ENCODE peak calls at places on chromosomes 16 and 17, in ten cellular contexts. C is osteocyte, U is glutamatergic neuron, A is WTC11, V is progenitor cell of endocrine pancreas, Y is bronchial epithelial cell, O is WERI-Rb-1, L is H1, I is HFFc6, W is fibroblast of mammary gland. Z is an unnamed sample.

GRCh38 chr17:49993423-49994037 is 1.5 kb downstream of the DLX3 start:
- DNase-seq in O (peak), V (peak), L (peak), A (peak), I (no peak), U (no peak), C (no peak), Y (no peak), W (no peak), Z (no peak)

GRCh38 chr16:10876305-10876704 is 697 bp upstream of the CIITA start:
- DNase-seq in U (no peak), A (no peak), C (no peak), V (no peak), O (no peak), I (no peak), W (no peak), L (no peak), Y (no peak), Z (no peak)

GRCh38 chr17:50045154-50045553 is 10.8 kb upstream of the ITGA3 start:
- DNase-seq in V (no peak), U (no peak), Y (no peak), I (no peak), W (no peak), C (no peak), O (no peak), L (no peak), A (no peak), Z (no peak)

GRCh38 chr17:40854175-40854814 is 12.7 kb downstream of the KRT12 start:
- DNase-seq in Y (peak), L (no peak), W (peak), C (no peak), U (no peak), O (no peak), A (no peak), I (peak), V (no peak), Z (peak)

GRCh38 chr16:50303605-50304466 is 37.5 kb downstream of the ADCY7 start:
- DNase-seq in C (peak), V (no peak), I (no peak), A (no peak), L (peak), U (no peak), O (no peak), Y (no peak), W (no peak), Z (no peak)

GRCh38 chr17:45262516-45263476 is 902 bp upstream of the SPATA32 start:
- DNase-seq in C (no peak), O (no peak), I (no peak), L (peak), W (peak), V (no peak), A (no peak), Y (peak), U (no peak), Z (peak)

GRCh38 chr17:72900542-72900941 is 191.9 kb downstream of the SLC39A11 start:
- DNase-seq in W (no peak), U (no peak), V (no peak), L (no peak), O (no peak), A (no peak), C (no peak), I (no peak), Y (no peak), Z (no peak)

GRCh38 chr16:68000024-68000423 is 740 bp upstream of the DPEP2 start:
- DNase-seq in I (no peak), O (no peak), C (no peak), Y (no peak), A (no peak), W (no peak), L (no peak), U (no peak), V (no peak), Z (no peak)

GRCh38 chr17:58192612-58193011 is at the start of gene EPX:
- DNase-seq in W (no peak), L (no peak), C (no peak), A (no peak), U (no peak), I (no peak), O (no peak), V (no peak), Y (no peak), Z (no peak)

GRCh38 chr16:48272837-48273421 is 25.6 kb upstream of the ABCC11 start:
- DNase-seq in L (no peak), Y (no peak), U (no peak), I (no peak), W (no peak), V (no peak), A (no peak), C (no peak), O (no peak), Z (no peak)

GRCh38 chr17:39357978-39358377 is 43.4 kb downstream of the FBXL20 start:
- DNase-seq in U (no peak), L (no peak), C (no peak), A (no peak), V (no peak), W (no peak), Y (no peak), I (no peak), O (no peak), Z (no peak)

GRCh38 chr17:74020522-74020921 is 183.0 kb upstream of the RPL38 start:
- DNase-seq in U (no peak), W (no peak), I (no peak), A (no peak), V (no peak), L (no peak), Y (no peak), O (no peak), C (no peak), Z (no peak)

GRCh38 chr16:49961087-49961486 is 63.9 kb upstream of the CNEP1R1 start:
- DNase-seq in A (no peak), O (no peak), V (no peak), L (no peak), I (peak), U (no peak), W (no peak), C (no peak), Y (peak), Z (peak)

GRCh38 chr16:73048292-73049050 is 543 bp upstream of the ZFHX3 start:
- DNase-seq in U (peak), O (no peak), W (no peak), V (no peak), Y (no peak), A (no peak), L (no peak), I (peak), C (no peak), Z (no peak)

GRCh38 chr17:65472602-65473001 is 88.8 kb downstream of the AXIN2 start:
- DNase-seq in U (no peak), A (no peak), I (peak), Y (no peak), W (peak), O (no peak), V (no peak), L (no peak), C (no peak), Z (no peak)

GRCh38 chr17:77723909-77724875 is 234.3 kb upstream of the TNRC6C start:
- DNase-seq in U (no peak), V (no peak), I (no peak), L (peak), C (peak), A (no peak), O (no peak), Y (no peak), W (no peak), Z (no peak)

GRCh38 chr17:26807024-26807423 is 486.9 kb upstream of the WSB1 start:
- DNase-seq in I (no peak), O (no peak), W (no peak), A (no peak), L (no peak), C (no peak), U (no peak), Y (no peak), V (no peak), Z (no peak)

GRCh38 chr16:76246587-76246986 is 30.6 kb upstream of the CNTNAP4 start:
- DNase-seq in A (no peak), U (no peak), C (no peak), L (no peak), I (no peak), Y (no peak), W (no peak), O (no peak), V (no peak), Z (no peak)

GRCh38 chr17:55062921-55063320 is 94.4 kb downstream of the STXBP4 start:
- DNase-seq in L (no peak), C (no peak), I (peak), W (peak), O (no peak), A (no peak), Y (peak), V (no peak), U (no peak), Z (peak)

GRCh38 chr17:13477180-13477611 is 124.5 kb downstream of the HS3ST3A1 start:
- DNase-seq in Y (peak), L (no peak), O (no peak), C (no peak), A (no peak), W (peak), I (peak), U (no peak), V (no peak), Z (peak)

GRCh38 chr17:57774872-57775271 is 29.8 kb upstream of the CCDC182 start:
- DNase-seq in I (no peak), W (no peak), V (no peak), C (no peak), U (no peak), Y (no peak), L (no peak), A (no peak), O (no peak), Z (no peak)

GRCh38 chr16:4913774-4914525 is 23.0 kb downstream of the PPL start:
- DNase-seq in W (no peak), Y (no peak), U (no peak), A (no peak), O (no peak), C (no peak), L (no peak), V (no peak), I (no peak), Z (no peak)

GRCh38 chr17:7313890-7314718 is 1.1 kb downstream of the GPS2 start:
- DNase-seq in C (no peak), U (no peak), I (peak), L (no peak), O (no peak), V (no peak), A (no peak), Y (no peak), W (peak), Z (no peak)

GRCh38 chr17:20306924-20307323 is 160.4 kb downstream of the LGALS9B start:
- DNase-seq in U (no peak), C (no peak), W (no peak), Y (no peak), V (no peak), L (no peak), I (no peak), O (no peak), A (no peak), Z (no peak)

GRCh38 chr17:66632716-66633115 is 202.2 kb upstream of the CACNG5 start:
- DNase-seq in C (no peak), W (no peak), L (no peak), I (no peak), A (no peak), O (no peak), V (no peak), Y (peak), U (no peak), Z (no peak)

GRCh38 chr16:6193718-6194117 is 1096.1 kb upstream of the EEF2KMT start:
- DNase-seq in W (no peak), C (no peak), L (peak), V (peak), U (no peak), A (no peak), I (no peak), O (no peak), Y (peak), Z (peak)

GRCh38 chr16:55835578-55835977 is 2.7 kb upstream of the CES1 start:
- DNase-seq in Y (no peak), W (peak), V (no peak), U (no peak), I (no peak), L (no peak), A (no peak), C (no peak), O (no peak), Z (no peak)

GRCh38 chr17:69067274-69068047 is 6.7 kb upstream of the ABCA9 start:
- DNase-seq in O (no peak), U (no peak), L (no peak), Y (no peak), V (no peak), C (no peak), W (no peak), I (no peak), A (no peak), Z (no peak)

GRCh38 chr17:6386041-6386630 is 48.8 kb downstream of the AIPL1 start:
- DNase-seq in Y (no peak), V (no peak), U (no peak), I (no peak), O (no peak), L (peak), C (no peak), W (no peak), A (no peak), Z (no peak)

GRCh38 chr17:13597723-13598347 is 3.9 kb downstream of the HS3ST3A1 start:
- DNase-seq in V (no peak), W (peak), U (peak), Y (peak), O (peak), A (peak), C (no peak), L (no peak), I (peak), Z (peak)

GRCh38 chr16:5065813-5066212 is at the start of gene C16orf89:
- DNase-seq in C (no peak), I (no peak), V (no peak), W (no peak), A (no peak), L (no peak), O (no peak), U (no peak), Y (no peak), Z (no peak)

GRCh38 chr16:14302399-14303181 is 231.5 kb downstream of the MRTFB start:
- DNase-seq in U (peak), W (no peak), I (no peak), O (peak), C (no peak), V (peak), Y (no peak), L (no peak), A (peak), Z (no peak)

GRCh38 chr17:79974786-79975497 is 60.7 kb downstream of the TBC1D16 start:
- DNase-seq in I (no peak), W (no peak), L (peak), Y (no peak), A (peak), O (peak), U (no peak), V (no peak), C (no peak), Z (no peak)
- TF ChIP-seq CTCF in I (peak), W (peak), L (peak), Y (peak), A (peak), O (peak), U (peak), V (peak), C (peak), Z (peak)

GRCh38 chr16:29820271-29820701 is at the start of gene MVP:
- DNase-seq in I (peak), V (no peak), C (no peak), W (peak), A (no peak), U (peak), Y (peak), L (peak), O (peak), Z (peak)
- TF ChIP-seq CTCF in I (no peak), V (no peak), C (no peak), W (no peak), A (no peak), U (no peak), Y (no peak), L (no peak), O (no peak), Z (no peak)

GRCh38 chr17:48960834-48961515 is 7.4 kb downstream of the GIP start:
- DNase-seq in I (no peak), C (no peak), Y (no peak), A (peak), O (peak), L (peak), U (peak), W (peak), V (no peak), Z (peak)

DNA sequence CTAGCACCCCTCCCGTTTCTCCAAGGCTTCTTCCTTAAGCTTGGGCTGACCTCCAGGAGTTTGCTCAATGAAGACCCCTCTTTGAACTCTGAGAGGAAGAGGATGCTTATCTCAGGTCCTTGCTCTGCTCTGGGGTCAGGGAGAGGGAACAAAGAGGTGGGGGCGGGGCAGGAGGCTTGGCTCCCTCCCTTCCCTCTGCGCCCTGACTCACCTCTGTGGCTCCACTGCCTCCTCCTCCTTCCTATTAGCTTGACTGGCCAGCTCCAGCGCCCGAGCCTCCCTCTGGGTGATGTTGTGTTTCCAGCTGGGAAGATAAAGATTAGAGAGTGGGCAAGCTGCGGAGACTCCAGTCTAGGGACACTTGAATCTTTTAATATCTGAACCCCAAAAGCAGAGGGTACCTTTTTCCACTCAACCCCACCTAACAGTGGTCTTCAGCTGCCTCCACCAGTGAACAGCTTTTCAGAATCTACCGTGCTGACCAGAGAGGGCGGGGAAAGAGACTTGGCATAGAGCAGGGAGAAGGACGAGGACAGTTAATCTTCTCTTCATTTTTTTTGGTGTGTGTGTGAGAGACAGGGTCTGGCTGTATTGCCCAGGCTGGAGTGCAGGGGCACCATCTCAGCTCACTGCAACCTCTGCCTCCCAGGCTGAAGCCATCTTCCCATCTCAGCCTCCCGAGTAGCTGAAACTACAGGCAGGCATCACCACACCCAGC is 6.7 kb downstream of the GIP start:
- DNase-seq in C (no peak), L (peak), O (peak), A (peak), I (peak), W (peak), V (peak), Y (peak), U (no peak), Z (peak)
- TF ChIP-seq CTCF in C (no peak), L (no peak), O (no peak), A (no peak), I (no peak), W (no peak), V (no peak), Y (no peak), U (no peak), Z (no peak)

DNA sequence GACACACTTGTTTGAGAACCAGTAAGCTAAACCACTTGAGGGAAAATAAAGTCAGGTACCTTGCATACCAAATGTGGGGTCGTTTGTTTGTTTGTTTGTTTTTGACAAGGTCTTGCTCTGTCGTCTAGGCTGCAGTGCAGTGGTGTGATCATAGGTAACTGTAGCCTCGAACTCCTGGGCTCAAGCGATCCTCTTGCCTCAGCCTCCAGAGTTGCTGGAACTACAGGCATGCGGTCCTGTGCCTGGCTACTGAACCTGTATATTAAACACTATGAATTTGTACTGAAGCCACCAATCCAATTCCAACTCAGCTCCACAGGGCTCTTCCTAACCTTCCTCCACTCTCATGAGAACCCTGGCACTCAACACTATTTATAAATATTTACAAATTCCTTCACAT is 51.9 kb downstream of the WWP2 start:
- DNase-seq in I (no peak), A (no peak), O (no peak), W (no peak), V (no peak), C (no peak), U (no peak), L (no peak), Y (no peak), Z (no peak)
- TF ChIP-seq CTCF in I (no peak), A (no peak), O (no peak), W (no peak), V (no peak), C (no peak), U (no peak), L (no peak), Y (no peak), Z (no peak)

GRCh38 chr17:3448059-3448630 is 14.5 kb upstream of the OR1E2 start:
- DNase-seq in W (no peak), I (no peak), L (no peak), O (no peak), U (no peak), V (no peak), A (no peak), C (no peak), Y (peak), Z (no peak)

GRCh38 chr17:3447625-3448024 is 14.0 kb upstream of the OR1E2 start:
- DNase-seq in U (no peak), W (peak), Y (peak), A (peak), L (no peak), C (no peak), I (no peak), V (no peak), O (peak), Z (no peak)
- TF ChIP-seq CTCF in U (no peak), W (no peak), Y (no peak), A (no peak), L (peak), C (no peak), I (no peak), V (no peak), O (peak), Z (no peak)

GRCh38 chr17:34397265-34397664 is 34.2 kb upstream of the CCL1 start:
- DNase-seq in U (no peak), A (no peak), Y (no peak), W (no peak), I (no peak), V (no peak), L (no peak), C (no peak), O (no peak), Z (no peak)
- TF ChIP-seq CTCF in U (no peak), A (no peak), Y (no peak), W (no peak), I (no peak), V (no peak), L (no peak), C (no peak), O (no peak), Z (no peak)

GRCh38 chr16:7268182-7268581 is 64.5 kb upstream of the RBFOX1 start:
- DNase-seq in Y (peak), L (peak), O (peak), V (peak), U (no peak), A (no peak), W (peak), I (no peak), C (no peak), Z (no peak)
- TF ChIP-seq CTCF in Y (peak), L (peak), O (peak), V (peak), U (peak), A (peak), W (peak), I (peak), C (peak), Z (peak)

Z was measured in astrocyte of the spinal cord.